ENCODE peak calls at places on chromosomes 12 and 14, in five cellular contexts. Q is lower lobe of right lung, J is Peyer's patch, L is adrenal gland, W is testis. M is an unnamed sample.

GRCh38 chr12:12008931-12009611 is 61.7 kb upstream of the BCL2L14 start:
- DNase-seq in Q (no peak), J (peak; percentile 52), L (peak; percentile 46), W (no peak), M (peak; percentile 43)

GRCh38 chr14:51189600-51190376 is 50.3 kb upstream of the TMX1 start:
- DNase-seq in Q (no peak), J (no peak), L (no peak), W (no peak), M (no peak)

GRCh38 chr12:127060310-127060847 is 1206.6 kb upstream of the TMEM132C start:
- DNase-seq in Q (no peak), J (peak; percentile 53), L (no peak), W (peak; percentile 65), M (no peak)

GRCh38 chr12:111596985-111597730 is 2.0 kb downstream of the ATXN2 start:
- DNase-seq in Q (peak; percentile 64), J (peak; percentile 68), L (peak; percentile 87), W (peak; percentile 63), M (peak; percentile 50)

GRCh38 chr12:45720069-45720468 is 9.4 kb upstream of the ARID2 start:
- DNase-seq in Q (no peak), J (no peak), L (no peak), W (no peak), M (no peak)

GRCh38 chr14:64495252-64495651 is 8.4 kb downstream of the ZBTB25 start:
- DNase-seq in Q (no peak), J (no peak), L (no peak), W (no peak), M (no peak)

GRCh38 chr12:75553398-75553797 is 42.0 kb upstream of the KRR1 start:
- DNase-seq in Q (no peak), J (no peak), L (no peak), W (no peak), M (no peak)

GRCh38 chr14:20662968-20663731 is 21.2 kb upstream of the RNASE4 start:
- DNase-seq in Q (peak; percentile 78), J (peak; percentile 88), L (peak; percentile 63), W (peak; percentile 59), M (peak; percentile 88)

GRCh38 chr12:117091758-117092510 is 7.3 kb downstream of the TESC start:
- DNase-seq in Q (peak; percentile 23), J (no peak), L (no peak), W (no peak), M (no peak)

GRCh38 chr14:95359974-95360826 is 40.5 kb upstream of the CLMN start:
- DNase-seq in Q (no peak), J (no peak), L (peak; percentile 28), W (peak; percentile 83), M (no peak)

GRCh38 chr12:31037028-31037427 is 36.6 kb upstream of the DDX11 start:
- DNase-seq in Q (no peak), J (no peak), L (no peak), W (no peak), M (no peak)

GRCh38 chr12:31035226-31035625 is 38.4 kb upstream of the DDX11 start:
- DNase-seq in Q (no peak), J (no peak), L (no peak), W (no peak), M (no peak)

GRCh38 chr12:31041033-31041564 is 32.6 kb upstream of the DDX11 start:
- DNase-seq in Q (no peak), J (no peak), L (no peak), W (no peak), M (no peak)

GRCh38 chr12:31035944-31036665 is 37.6 kb upstream of the DDX11 start:
- DNase-seq in Q (no peak), J (no peak), L (no peak), W (no peak), M (no peak)

DNA sequence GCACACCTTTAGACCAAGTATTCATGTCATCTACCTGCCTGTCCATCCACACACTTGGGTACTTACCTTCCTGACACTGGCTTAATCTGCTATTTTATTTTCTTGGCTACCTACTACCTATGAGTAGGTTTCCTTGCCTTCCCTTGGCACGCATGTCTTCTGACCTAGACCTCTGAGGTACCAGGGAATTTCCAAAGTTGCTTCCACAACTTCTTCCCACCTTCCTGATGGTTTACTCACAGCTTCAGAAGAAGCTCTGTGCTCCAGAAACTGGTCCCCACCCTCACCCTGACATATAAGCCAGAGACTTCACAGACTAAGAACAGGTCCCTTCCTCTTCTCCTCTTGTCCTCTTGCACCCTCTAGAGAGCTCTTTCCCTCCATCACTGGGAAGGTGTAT is 35.7 kb upstream of the DDX11 start:
- DNase-seq in Q (no peak), J (no peak), L (no peak), W (no peak), M (no peak)
- H3K27ac ChIP-seq in Q (no peak overlapping the region), J (no peak overlapping the region), L (no peak overlapping the region), W (no peak overlapping the region), M (no peak overlapping the region)

GRCh38 chr14:104756477-104757237 is 3.7 kb downstream of the SIVA1 start:
- DNase-seq in Q (no peak), J (no peak), L (no peak), W (no peak), M (no peak)

GRCh38 chr14:104758981-104759975 is 6.3 kb downstream of the SIVA1 start:
- DNase-seq in Q (no peak), J (no peak), L (no peak), W (no peak), M (no peak)

GRCh38 chr14:104755621-104756020 is 2.7 kb downstream of the SIVA1 start:
- DNase-seq in Q (no peak), J (no peak), L (no peak), W (no peak), M (no peak)

GRCh38 chr14:104757238-104757585 is 4.3 kb downstream of the SIVA1 start:
- DNase-seq in Q (no peak), J (no peak), L (no peak), W (no peak), M (no peak)

GRCh38 chr14:104757681-104758392 is 4.9 kb downstream of the SIVA1 start:
- DNase-seq in Q (no peak), J (no peak), L (no peak), W (no peak), M (no peak)
- H3K36me3 ChIP-seq in Q (peaks cover 68% of the 10 kb centered on the region), J (no peaks in the 10 kb centered on the region), L (peaks cover 47% of the 10 kb centered on the region), W (no peaks in the 10 kb centered on the region), M (peaks cover 24% of the 10 kb centered on the region)

GRCh38 chr12:118271199-118271598 is 101.5 kb downstream of the TAOK3 start:
- DNase-seq in Q (no peak), J (no peak), L (no peak), W (no peak), M (no peak)

GRCh38 chr12:118271770-118272417 is 100.8 kb downstream of the TAOK3 start:
- DNase-seq in Q (no peak), J (no peak), L (no peak), W (no peak), M (no peak)

DNA sequence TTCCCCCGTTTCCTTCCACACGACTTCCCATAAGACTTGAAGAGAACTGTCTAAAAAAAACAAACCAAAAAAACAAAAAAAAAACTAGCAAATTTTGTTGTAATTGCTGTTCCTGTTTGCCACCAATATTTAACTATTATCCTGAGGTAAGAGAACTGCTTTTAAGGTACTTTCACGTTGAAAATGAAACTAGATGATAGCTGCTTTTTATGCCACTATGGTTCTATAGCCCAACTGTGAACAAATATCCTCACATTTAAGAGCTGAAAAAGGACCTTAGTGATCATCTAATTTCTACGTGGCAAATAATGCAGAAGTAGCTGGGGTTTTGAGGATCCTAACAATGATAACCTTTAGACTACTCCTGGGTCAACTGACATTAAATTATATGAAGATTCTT is 98.6 kb downstream of the TAOK3 start:
- DNase-seq in Q (no peak), J (no peak), L (no peak), W (no peak), M (no peak)
- H3K27ac ChIP-seq in Q (no peak overlapping the region), J (no peak overlapping the region), L (no peak overlapping the region), W (no peak overlapping the region), M (no peak overlapping the region)

GRCh38 chr12:49026678-49027480 is 8.3 kb upstream of the PRKAG1 start:
- DNase-seq in Q (no peak), J (peak; percentile 54), L (no peak), W (no peak), M (no peak)

GRCh38 chr12:49024543-49024942 is 6.0 kb upstream of the PRKAG1 start:
- DNase-seq in Q (no peak), J (no peak), L (no peak), W (no peak), M (no peak)

GRCh38 chr12:49025463-49025862 is 6.9 kb upstream of the PRKAG1 start:
- DNase-seq in Q (no peak), J (no peak), L (no peak), W (no peak), M (no peak)

GRCh38 chr12:49027846-49028245 is 9.3 kb upstream of the PRKAG1 start:
- DNase-seq in Q (no peak), J (no peak), L (no peak), W (no peak), M (no peak)

DNA sequence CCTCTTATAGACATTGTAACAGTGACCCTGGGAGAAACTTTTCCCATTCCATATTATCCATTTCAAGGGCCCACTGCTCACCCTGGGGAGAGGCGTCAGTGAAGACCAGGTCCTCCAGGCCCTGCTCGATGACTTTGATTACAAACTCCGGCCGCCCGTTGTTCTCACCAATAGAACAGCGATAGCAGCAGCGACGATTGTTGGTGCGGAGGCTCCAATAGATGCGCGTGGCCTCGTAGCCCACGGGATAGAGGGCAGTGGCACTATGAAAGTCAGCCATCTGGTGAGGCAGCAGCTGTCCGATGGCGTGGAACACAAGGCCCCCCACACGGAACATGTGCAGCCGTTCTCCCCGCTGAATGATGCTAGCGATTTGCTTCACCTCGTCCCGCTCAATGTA is 7.5 kb upstream of the PRKAG1 start:
- DNase-seq in Q (no peak), J (no peak), L (no peak), W (no peak), M (no peak)
- H3K36me3 ChIP-seq in Q (peaks cover 98% of the 10 kb centered on the region), J (no peaks in the 10 kb centered on the region), L (peaks cover 87% of the 10 kb centered on the region), W (no peaks in the 10 kb centered on the region), M (peaks cover 73% of the 10 kb centered on the region)

DNA sequence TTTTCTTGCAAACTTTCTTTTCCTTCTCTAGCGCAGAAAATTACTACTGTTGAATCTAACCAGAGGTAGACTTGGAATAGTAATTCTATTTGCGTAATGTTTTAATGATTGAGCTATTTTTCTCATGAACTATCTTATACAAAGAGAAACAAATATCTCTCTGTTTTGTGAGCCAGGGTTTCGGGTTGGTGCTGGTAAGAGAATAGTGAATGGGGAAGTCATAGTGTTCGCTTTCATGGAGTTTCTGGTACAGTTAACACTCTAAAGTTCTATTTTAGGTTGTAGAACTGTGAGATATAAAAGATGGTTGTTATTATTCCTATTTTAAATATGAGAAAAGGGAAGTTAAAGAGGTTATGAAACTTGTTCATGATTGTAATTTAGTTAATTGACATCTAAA is 6.6 kb downstream of the CLEC1B start:
- DNase-seq in Q (no peak), J (no peak), L (no peak), W (no peak), M (no peak)
- H3K27ac ChIP-seq in Q (no peak overlapping the region), J (no peak overlapping the region), L (no peak overlapping the region), W (no peak overlapping the region), M (no peak overlapping the region)

DNA sequence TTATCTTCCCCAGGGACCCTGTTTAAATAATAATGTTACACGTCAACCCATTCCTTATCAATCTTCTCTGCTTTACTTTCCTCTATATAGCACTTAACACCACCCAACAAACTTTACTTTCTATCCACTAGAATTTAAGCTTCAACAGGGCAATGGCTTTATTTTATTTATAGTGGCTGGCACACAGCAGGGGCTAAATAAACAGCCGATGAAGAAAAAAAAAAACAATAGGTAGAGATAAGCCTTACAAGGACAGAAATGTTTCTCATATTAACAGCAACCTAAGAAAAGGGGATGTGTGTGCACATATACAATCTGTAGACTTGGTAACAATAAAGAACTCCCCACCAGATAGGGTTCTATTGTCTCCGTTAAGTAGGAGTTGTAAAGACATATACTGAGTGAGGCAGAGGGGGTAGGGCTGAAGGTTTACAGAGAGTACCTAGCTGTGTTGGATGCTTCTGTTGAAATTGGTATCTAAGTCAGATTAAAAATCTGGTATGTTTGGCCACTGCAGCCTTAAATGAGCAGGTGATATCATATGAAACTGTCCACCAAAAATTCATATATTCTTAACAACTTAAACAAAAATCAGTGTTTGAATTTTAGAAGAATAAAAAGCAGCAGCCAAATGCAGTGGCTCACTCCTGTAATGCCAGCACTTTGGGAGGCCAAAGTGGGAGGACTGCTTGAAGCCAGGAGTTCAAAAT is 24.7 kb upstream of the AP4S1 start:
- DNase-seq in Q (no peak), J (no peak), L (no peak), W (no peak), M (no peak)
- H3K36me3 ChIP-seq in Q (peaks cover 15% of the 10 kb centered on the region), J (no peaks in the 10 kb centered on the region), L (no peaks in the 10 kb centered on the region), W (no peaks in the 10 kb centered on the region), M (peaks cover 3% of the 10 kb centered on the region)

M was measured in brain microvascular endothelial cell.